ENCODE peak calls at places on chromosomes 12 and 14, in four cellular contexts. E is fibroblast of pulmonary artery, Q is AG08396, Z is IMR-90. C is an unnamed sample.

GRCh38 chr14:59314019-59314608 is 125.6 kb downstream of the DAAM1 start:
- DNase-seq in E (no peak), Q (no peak), Z (no peak), C (no peak)

GRCh38 chr14:35878272-35879140 is 52.4 kb downstream of the BRMS1L start:
- DNase-seq in E (peak), Q (peak), Z (peak), C (peak)

GRCh38 chr14:62599616-62600385 is 445.5 kb downstream of the KCNH5 start:
- DNase-seq in E (no peak), Q (no peak), Z (no peak), C (no peak)

GRCh38 chr12:107474639-107475539 is 210.7 kb upstream of the PWP1 start:
- DNase-seq in E (no peak), Q (no peak), Z (peak), C (no peak)

GRCh38 chr14:98189077-98189476 is 1082.9 kb downstream of the BCL11B start:
- DNase-seq in E (no peak), Q (no peak), Z (no peak), C (no peak)

GRCh38 chr12:106088246-106089200 is 50.2 kb downstream of the NUAK1 start:
- DNase-seq in E (no peak), Q (no peak), Z (no peak), C (no peak)

GRCh38 chr12:26097046-26097878 is 27.6 kb downstream of the BHLHE41 start:
- DNase-seq in E (peak), Q (peak), Z (peak), C (peak)

GRCh38 chr14:95189400-95190162 is 32.3 kb upstream of the DICER1 start:
- DNase-seq in E (peak), Q (no peak), Z (no peak), C (no peak)

GRCh38 chr14:69880851-69881250 is 1.6 kb downstream of the SMOC1 start:
- DNase-seq in E (no peak), Q (no peak), Z (no peak), C (no peak)

GRCh38 chr14:68640293-68640574 is 152.6 kb downstream of the ZFP36L1 start:
- DNase-seq in E (no peak), Q (no peak), Z (no peak), C (no peak)

GRCh38 chr14:36258241-36258640 is 62.2 kb downstream of the MBIP start:
- DNase-seq in E (no peak), Q (no peak), Z (no peak), C (no peak)

GRCh38 chr12:120262852-120263724 is 2.4 kb downstream of the PXN start:
- DNase-seq in E (peak), Q (no peak), Z (no peak), C (no peak)

GRCh38 chr12:32159381-32159780 is 52.7 kb downstream of the BICD1 start:
- DNase-seq in E (no peak), Q (no peak), Z (no peak), C (no peak)

GRCh38 chr12:122895290-122895689 is 634 bp downstream of the VPS37B start:
- DNase-seq in E (no peak), Q (no peak), Z (no peak), C (no peak)

GRCh38 chr14:47435331-47435965 is 240.0 kb downstream of the MDGA2 start:
- DNase-seq in E (no peak), Q (no peak), Z (no peak), C (no peak)

GRCh38 chr14:45902241-45902640 is 649.2 kb upstream of the MIS18BP1 start:
- DNase-seq in E (no peak), Q (no peak), Z (no peak), C (peak)

GRCh38 chr14:51630987-51631386 is 20.7 kb upstream of the FRMD6 start:
- DNase-seq in E (no peak), Q (no peak), Z (no peak), C (no peak)

GRCh38 chr12:68240079-68240478 is 13.3 kb downstream of the IL22 start:
- DNase-seq in E (peak), Q (peak), Z (peak), C (peak)

GRCh38 chr12:111068281-111068680 is 147.9 kb upstream of the MYL2 start:
- DNase-seq in E (no peak), Q (no peak), Z (no peak), C (no peak)